ENCODE peak calls at places on chromosomes 3 and 15, in eight cellular contexts. One of them, this sample, is unnamed.

GRCh38 chr3:129312021-129312639 is 33.5 kb downstream of the HMCES start:
- DNase-seq in HTR-8/SVneo: no peak
- DNase-seq in mucosa of descending colon: no peak
- DNase-seq in natural killer cell treated with Interleukin-12 subunit alpha and Interleukin-12 subunit beta and Interleukin-15 and Interleukin-18, amount 100 ng/mL, for 72 hours: no peak
- DNase-seq in stimulated activated CD8-positive, alpha-beta memory T cell treated with anti-CD3 and anti-CD28 coated beads, Interleukin-2, amount 100 ng/mL, for 48 hours: no peak
- DNase-seq in HEK293T: no peak
- DNase-seq in A172: no peak
- DNase-seq in iris pigment epithelial cell: no peak
- DNase-seq in this sample: no peak

GRCh38 chr15:70196314-70197291 is 98.9 kb upstream of the TLE3 start:
- DNase-seq in HTR-8/SVneo: peak
- DNase-seq in mucosa of descending colon: no peak
- DNase-seq in natural killer cell treated with Interleukin-12 subunit alpha and Interleukin-12 subunit beta and Interleukin-15 and Interleukin-18, amount 100 ng/mL, for 72 hours: no peak
- DNase-seq in stimulated activated CD8-positive, alpha-beta memory T cell treated with anti-CD3 and anti-CD28 coated beads, Interleukin-2, amount 100 ng/mL, for 48 hours: no peak
- DNase-seq in HEK293T: peak
- DNase-seq in A172: peak
- DNase-seq in iris pigment epithelial cell: peak
- DNase-seq in this sample: peak

GRCh38 chr15:90212221-90213079 is 11.3 kb downstream of the SEMA4B start:
- DNase-seq in HTR-8/SVneo: no peak
- DNase-seq in mucosa of descending colon: peak
- DNase-seq in natural killer cell treated with Interleukin-12 subunit alpha and Interleukin-12 subunit beta and Interleukin-15 and Interleukin-18, amount 100 ng/mL, for 72 hours: no peak
- DNase-seq in stimulated activated CD8-positive, alpha-beta memory T cell treated with anti-CD3 and anti-CD28 coated beads, Interleukin-2, amount 100 ng/mL, for 48 hours: no peak
- DNase-seq in HEK293T: no peak
- DNase-seq in A172: no peak
- DNase-seq in iris pigment epithelial cell: no peak
- DNase-seq in this sample: no peak

GRCh38 chr3:36409862-36410261 is 29.6 kb downstream of the STAC start:
- DNase-seq in HTR-8/SVneo: no peak
- DNase-seq in mucosa of descending colon: no peak
- DNase-seq in natural killer cell treated with Interleukin-12 subunit alpha and Interleukin-12 subunit beta and Interleukin-15 and Interleukin-18, amount 100 ng/mL, for 72 hours: no peak
- DNase-seq in stimulated activated CD8-positive, alpha-beta memory T cell treated with anti-CD3 and anti-CD28 coated beads, Interleukin-2, amount 100 ng/mL, for 48 hours: no peak
- DNase-seq in HEK293T: no peak
- DNase-seq in A172: no peak
- DNase-seq in iris pigment epithelial cell: no peak
- DNase-seq in this sample: no peak

GRCh38 chr3:55662683-55663082 is 175.6 kb upstream of the WNT5A start:
- DNase-seq in HTR-8/SVneo: peak
- DNase-seq in mucosa of descending colon: no peak
- DNase-seq in natural killer cell treated with Interleukin-12 subunit alpha and Interleukin-12 subunit beta and Interleukin-15 and Interleukin-18, amount 100 ng/mL, for 72 hours: no peak
- DNase-seq in stimulated activated CD8-positive, alpha-beta memory T cell treated with anti-CD3 and anti-CD28 coated beads, Interleukin-2, amount 100 ng/mL, for 48 hours: no peak
- DNase-seq in HEK293T: no peak
- DNase-seq in A172: peak
- DNase-seq in iris pigment epithelial cell: peak
- DNase-seq in this sample: no peak

GRCh38 chr3:171417813-171418212 is 42.4 kb downstream of the TNIK start:
- DNase-seq in HTR-8/SVneo: peak
- DNase-seq in mucosa of descending colon: no peak
- DNase-seq in natural killer cell treated with Interleukin-12 subunit alpha and Interleukin-12 subunit beta and Interleukin-15 and Interleukin-18, amount 100 ng/mL, for 72 hours: no peak
- DNase-seq in stimulated activated CD8-positive, alpha-beta memory T cell treated with anti-CD3 and anti-CD28 coated beads, Interleukin-2, amount 100 ng/mL, for 48 hours: no peak
- DNase-seq in HEK293T: no peak
- DNase-seq in A172: peak
- DNase-seq in iris pigment epithelial cell: peak
- DNase-seq in this sample: no peak

GRCh38 chr15:100033140-100033857 is 300.1 kb upstream of the LYSMD4 start:
- DNase-seq in HTR-8/SVneo: no peak
- DNase-seq in mucosa of descending colon: no peak
- DNase-seq in natural killer cell treated with Interleukin-12 subunit alpha and Interleukin-12 subunit beta and Interleukin-15 and Interleukin-18, amount 100 ng/mL, for 72 hours: no peak
- DNase-seq in stimulated activated CD8-positive, alpha-beta memory T cell treated with anti-CD3 and anti-CD28 coated beads, Interleukin-2, amount 100 ng/mL, for 48 hours: no peak
- DNase-seq in HEK293T: no peak
- DNase-seq in A172: no peak
- DNase-seq in iris pigment epithelial cell: peak
- DNase-seq in this sample: no peak

GRCh38 chr3:13157986-13158385 is 84.8 kb upstream of the IQSEC1 start:
- DNase-seq in HTR-8/SVneo: no peak
- DNase-seq in mucosa of descending colon: no peak
- DNase-seq in natural killer cell treated with Interleukin-12 subunit alpha and Interleukin-12 subunit beta and Interleukin-15 and Interleukin-18, amount 100 ng/mL, for 72 hours: no peak
- DNase-seq in stimulated activated CD8-positive, alpha-beta memory T cell treated with anti-CD3 and anti-CD28 coated beads, Interleukin-2, amount 100 ng/mL, for 48 hours: no peak
- DNase-seq in HEK293T: no peak
- DNase-seq in A172: no peak
- DNase-seq in iris pigment epithelial cell: no peak
- DNase-seq in this sample: no peak

GRCh38 chr3:104879919-104880318 is 486.8 kb upstream of the ALCAM start:
- DNase-seq in HTR-8/SVneo: no peak
- DNase-seq in mucosa of descending colon: no peak
- DNase-seq in natural killer cell treated with Interleukin-12 subunit alpha and Interleukin-12 subunit beta and Interleukin-15 and Interleukin-18, amount 100 ng/mL, for 72 hours: no peak
- DNase-seq in stimulated activated CD8-positive, alpha-beta memory T cell treated with anti-CD3 and anti-CD28 coated beads, Interleukin-2, amount 100 ng/mL, for 48 hours: no peak
- DNase-seq in HEK293T: no peak
- DNase-seq in A172: no peak
- DNase-seq in iris pigment epithelial cell: peak
- DNase-seq in this sample: no peak

GRCh38 chr15:89030311-89030710 is 57.9 kb upstream of the ABHD2 start:
- DNase-seq in HTR-8/SVneo: no peak
- DNase-seq in mucosa of descending colon: no peak
- DNase-seq in natural killer cell treated with Interleukin-12 subunit alpha and Interleukin-12 subunit beta and Interleukin-15 and Interleukin-18, amount 100 ng/mL, for 72 hours: no peak
- DNase-seq in stimulated activated CD8-positive, alpha-beta memory T cell treated with anti-CD3 and anti-CD28 coated beads, Interleukin-2, amount 100 ng/mL, for 48 hours: no peak
- DNase-seq in HEK293T: no peak
- DNase-seq in A172: no peak
- DNase-seq in iris pigment epithelial cell: no peak
- DNase-seq in this sample: no peak

GRCh38 chr15:33022629-33023028 is 171.9 kb downstream of the FMN1 start:
- DNase-seq in HTR-8/SVneo: peak
- DNase-seq in mucosa of descending colon: peak
- DNase-seq in natural killer cell treated with Interleukin-12 subunit alpha and Interleukin-12 subunit beta and Interleukin-15 and Interleukin-18, amount 100 ng/mL, for 72 hours: no peak
- DNase-seq in stimulated activated CD8-positive, alpha-beta memory T cell treated with anti-CD3 and anti-CD28 coated beads, Interleukin-2, amount 100 ng/mL, for 48 hours: no peak
- DNase-seq in HEK293T: peak
- DNase-seq in A172: peak
- DNase-seq in iris pigment epithelial cell: peak
- DNase-seq in this sample: no peak

GRCh38 chr3:186303985-186304384 is 58.0 kb downstream of the DGKG start:
- DNase-seq in HTR-8/SVneo: no peak
- DNase-seq in mucosa of descending colon: no peak
- DNase-seq in natural killer cell treated with Interleukin-12 subunit alpha and Interleukin-12 subunit beta and Interleukin-15 and Interleukin-18, amount 100 ng/mL, for 72 hours: no peak
- DNase-seq in stimulated activated CD8-positive, alpha-beta memory T cell treated with anti-CD3 and anti-CD28 coated beads, Interleukin-2, amount 100 ng/mL, for 48 hours: no peak
- DNase-seq in HEK293T: no peak
- DNase-seq in A172: no peak
- DNase-seq in iris pigment epithelial cell: no peak
- DNase-seq in this sample: no peak

GRCh38 chr3:101999177-101999778 is 150.0 kb downstream of the NFKBIZ start:
- DNase-seq in HTR-8/SVneo: no peak
- DNase-seq in mucosa of descending colon: no peak
- DNase-seq in natural killer cell treated with Interleukin-12 subunit alpha and Interleukin-12 subunit beta and Interleukin-15 and Interleukin-18, amount 100 ng/mL, for 72 hours: no peak
- DNase-seq in stimulated activated CD8-positive, alpha-beta memory T cell treated with anti-CD3 and anti-CD28 coated beads, Interleukin-2, amount 100 ng/mL, for 48 hours: no peak
- DNase-seq in HEK293T: no peak
- DNase-seq in A172: no peak
- DNase-seq in iris pigment epithelial cell: no peak
- DNase-seq in this sample: no peak

GRCh38 chr3:194973366-194974000 is 287.8 kb downstream of the FAM43A start:
- DNase-seq in HTR-8/SVneo: no peak
- DNase-seq in mucosa of descending colon: no peak
- DNase-seq in natural killer cell treated with Interleukin-12 subunit alpha and Interleukin-12 subunit beta and Interleukin-15 and Interleukin-18, amount 100 ng/mL, for 72 hours: peak
- DNase-seq in stimulated activated CD8-positive, alpha-beta memory T cell treated with anti-CD3 and anti-CD28 coated beads, Interleukin-2, amount 100 ng/mL, for 48 hours: no peak
- DNase-seq in HEK293T: no peak
- DNase-seq in A172: no peak
- DNase-seq in iris pigment epithelial cell: no peak
- DNase-seq in this sample: no peak

GRCh38 chr3:190173426-190173825 is 52.7 kb upstream of the P3H2 start:
- DNase-seq in HTR-8/SVneo: no peak
- DNase-seq in mucosa of descending colon: no peak
- DNase-seq in natural killer cell treated with Interleukin-12 subunit alpha and Interleukin-12 subunit beta and Interleukin-15 and Interleukin-18, amount 100 ng/mL, for 72 hours: no peak
- DNase-seq in stimulated activated CD8-positive, alpha-beta memory T cell treated with anti-CD3 and anti-CD28 coated beads, Interleukin-2, amount 100 ng/mL, for 48 hours: no peak
- DNase-seq in HEK293T: no peak
- DNase-seq in A172: no peak
- DNase-seq in iris pigment epithelial cell: peak
- DNase-seq in this sample: no peak

GRCh38 chr3:12994357-12994606 is 78.9 kb downstream of the IQSEC1 start:
- DNase-seq in HTR-8/SVneo: no peak
- DNase-seq in mucosa of descending colon: peak
- DNase-seq in natural killer cell treated with Interleukin-12 subunit alpha and Interleukin-12 subunit beta and Interleukin-15 and Interleukin-18, amount 100 ng/mL, for 72 hours: no peak
- DNase-seq in stimulated activated CD8-positive, alpha-beta memory T cell treated with anti-CD3 and anti-CD28 coated beads, Interleukin-2, amount 100 ng/mL, for 48 hours: no peak
- DNase-seq in HEK293T: peak
- DNase-seq in A172: no peak
- DNase-seq in iris pigment epithelial cell: no peak
- DNase-seq in this sample: no peak